ENCODE peak calls at places on chromosomes 4 and X, in six cellular contexts. P is tibial nerve, D is ascending aorta, M is psoas muscle, Q is iPS DF 6.9, H is ovary. I is an unnamed sample.
A peak's percentile ranks its signal among the peaks of the same experiment; 100 is the strongest.

GRCh38 chrX:13506574-13506973 is 62.8 kb upstream of the EGFL6 start:
- DNase-seq in P (no peak), D (no peak), M (peak; percentile 33), Q (no peak), H (peak; percentile 21), I (peak; percentile 6)

GRCh38 chr4:3783691-3784306 is 17.6 kb downstream of the ADRA2C start:
- DNase-seq in P (no peak), D (no peak), M (no peak), Q (no peak), H (no peak), I (no peak)

GRCh38 chr4:38184404-38184803 is 224.2 kb downstream of the PTTG2 start:
- DNase-seq in P (no peak), D (no peak), M (no peak), Q (no peak), H (no peak), I (no peak)

GRCh38 chrX:78199851-78200250 is 60.4 kb upstream of the TAF9B start:
- DNase-seq in P (no peak), D (no peak), M (no peak), Q (no peak), H (no peak), I (peak; percentile 2)

GRCh38 chr4:62531250-62531649 is 1331.1 kb downstream of the ADGRL3 start:
- DNase-seq in P (no peak), D (no peak), M (no peak), Q (peak; percentile 13), H (no peak), I (no peak)

GRCh38 chr4:94508841-94509240 is 57.1 kb downstream of the PDLIM5 start:
- DNase-seq in P (no peak), D (no peak), M (no peak), Q (no peak), H (no peak), I (no peak)

GRCh38 chr4:177229331-177229730 is 80.3 kb upstream of the NEIL3 start:
- DNase-seq in P (no peak), D (no peak), M (no peak), Q (no peak), H (no peak), I (no peak)

GRCh38 chr4:82810171-82810570 is 11.6 kb upstream of the SCD5 start:
- DNase-seq in P (no peak), D (no peak), M (no peak), Q (no peak), H (no peak), I (no peak)

GRCh38 chrX:45035071-45035470 is 162.1 kb downstream of the KDM6A start:
- DNase-seq in P (no peak), D (no peak), M (no peak), Q (no peak), H (no peak), I (no peak)

DNA sequence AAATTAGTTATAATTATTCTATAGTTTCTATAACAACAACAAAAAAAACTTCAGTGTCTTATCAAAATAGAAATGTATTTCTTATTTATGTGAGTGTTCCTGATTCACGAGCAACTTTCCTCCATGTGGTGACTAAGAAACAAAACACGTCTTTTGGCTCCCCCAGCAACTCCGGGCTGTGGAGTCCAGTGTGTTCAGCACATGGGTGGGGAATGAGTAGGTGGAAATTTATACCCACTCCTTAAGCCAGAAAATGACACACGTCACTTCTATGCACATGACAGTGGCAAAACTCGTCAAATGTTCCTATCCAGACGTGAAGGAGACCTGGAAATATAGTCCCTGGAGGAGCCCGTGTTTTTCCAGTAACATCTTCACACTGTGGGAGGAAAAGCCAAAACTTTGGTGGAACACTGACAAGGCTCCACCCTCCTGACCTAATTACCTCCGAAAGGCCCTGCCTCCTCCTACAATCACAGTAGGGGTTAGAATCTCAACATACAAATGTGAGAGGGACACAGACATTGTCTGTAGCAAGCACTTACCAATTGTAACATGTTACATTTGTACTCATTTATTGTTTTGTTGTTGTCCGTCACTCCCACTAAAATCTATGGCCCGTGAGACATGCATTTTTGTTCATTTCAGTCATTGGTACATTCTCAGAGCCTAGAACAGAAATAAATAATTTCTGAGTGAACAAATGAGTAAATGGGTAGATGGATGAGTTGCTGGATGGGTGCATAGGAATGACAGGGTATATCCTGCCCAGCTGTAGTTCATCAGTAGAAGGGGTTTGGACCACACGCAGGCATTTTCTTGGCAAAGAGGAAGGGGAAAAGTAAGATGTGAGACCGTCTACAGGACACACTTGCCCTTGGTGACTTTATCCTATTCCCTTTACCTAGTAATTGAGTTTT is 605.8 kb upstream of the TENM3 start:
- DNase-seq in P (no peak), D (no peak), M (no peak), Q (no peak), H (no peak), I (no peak)
- H3K4me1 ChIP-seq in P (no peaks in the 10 kb centered on the region), D (no peaks in the 10 kb centered on the region), M (no peaks in the 10 kb centered on the region), Q (no peaks in the 10 kb centered on the region), H (no peaks in the 10 kb centered on the region), I (no peaks in the 10 kb centered on the region)

GRCh38 chr4:125104616-125105015 is 210.1 kb upstream of the FAT4 start:
- DNase-seq in P (no peak), D (no peak), M (no peak), Q (no peak), H (no peak), I (no peak)

GRCh38 chr4:125105561-125105960 is 209.2 kb upstream of the FAT4 start:
- DNase-seq in P (no peak), D (no peak), M (no peak), Q (no peak), H (no peak), I (no peak)

GRCh38 chr4:125097729-125098128 is 217.0 kb upstream of the FAT4 start:
- DNase-seq in P (no peak), D (no peak), M (no peak), Q (no peak), H (no peak), I (no peak)

GRCh38 chr4:125096662-125097061 is 218.1 kb upstream of the FAT4 start:
- DNase-seq in P (no peak), D (no peak), M (no peak), Q (no peak), H (no peak), I (no peak)

DNA sequence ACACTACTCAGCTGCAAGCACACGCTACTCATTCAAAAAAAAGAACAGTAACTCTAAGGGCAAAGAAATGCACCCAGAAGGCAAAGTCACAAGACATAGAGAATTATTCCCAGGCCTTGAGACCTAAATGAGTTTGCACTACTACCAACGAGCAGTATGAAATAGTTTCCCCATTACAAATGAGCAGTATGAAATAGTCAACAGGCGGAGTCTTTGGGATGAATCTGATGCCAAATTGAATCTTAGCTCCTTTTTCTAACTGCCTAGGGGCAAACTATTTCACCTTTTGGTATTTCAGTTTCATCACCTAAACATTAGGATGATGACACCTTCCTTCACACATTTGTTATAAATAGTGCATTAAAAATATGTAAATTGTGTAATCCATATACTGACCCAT is 213.0 kb upstream of the FAT4 start:
- DNase-seq in P (no peak), D (no peak), M (no peak), Q (no peak), H (no peak), I (no peak)
- H3K4me1 ChIP-seq in P (no peaks in the 10 kb centered on the region), D (no peaks in the 10 kb centered on the region), M (no peaks in the 10 kb centered on the region), Q (no peaks in the 10 kb centered on the region), H (no peaks in the 10 kb centered on the region), I (peaks cover 4% of the 10 kb centered on the region)

DNA sequence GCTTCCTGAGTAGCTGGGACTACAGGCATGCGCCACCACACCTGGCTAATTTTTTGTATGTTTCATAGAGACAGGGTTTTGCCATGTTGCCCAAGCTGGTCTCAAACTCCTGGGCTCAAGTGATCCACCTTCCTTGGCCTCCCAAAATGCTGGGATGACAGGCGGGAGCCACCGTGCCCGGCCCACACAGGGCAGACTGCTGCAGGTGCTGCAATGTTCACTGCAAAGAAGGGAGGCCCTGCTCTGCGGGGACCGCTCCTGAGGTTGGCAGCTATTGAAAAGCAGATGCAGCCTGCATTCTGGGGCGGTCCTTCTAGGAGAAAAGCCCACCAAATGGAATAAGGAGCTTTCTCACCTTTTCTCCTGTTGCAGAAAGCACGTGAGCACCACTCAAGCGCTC is 5.0 kb downstream of the ARSD start:
- DNase-seq in P (no peak), D (no peak), M (no peak), Q (no peak), H (no peak), I (no peak)
- H3K4me1 ChIP-seq in P (no peaks in the 10 kb centered on the region), D (no peaks in the 10 kb centered on the region), M (no peaks in the 10 kb centered on the region), Q (no peaks in the 10 kb centered on the region), H (no peaks in the 10 kb centered on the region), I (no peaks in the 10 kb centered on the region)

DNA sequence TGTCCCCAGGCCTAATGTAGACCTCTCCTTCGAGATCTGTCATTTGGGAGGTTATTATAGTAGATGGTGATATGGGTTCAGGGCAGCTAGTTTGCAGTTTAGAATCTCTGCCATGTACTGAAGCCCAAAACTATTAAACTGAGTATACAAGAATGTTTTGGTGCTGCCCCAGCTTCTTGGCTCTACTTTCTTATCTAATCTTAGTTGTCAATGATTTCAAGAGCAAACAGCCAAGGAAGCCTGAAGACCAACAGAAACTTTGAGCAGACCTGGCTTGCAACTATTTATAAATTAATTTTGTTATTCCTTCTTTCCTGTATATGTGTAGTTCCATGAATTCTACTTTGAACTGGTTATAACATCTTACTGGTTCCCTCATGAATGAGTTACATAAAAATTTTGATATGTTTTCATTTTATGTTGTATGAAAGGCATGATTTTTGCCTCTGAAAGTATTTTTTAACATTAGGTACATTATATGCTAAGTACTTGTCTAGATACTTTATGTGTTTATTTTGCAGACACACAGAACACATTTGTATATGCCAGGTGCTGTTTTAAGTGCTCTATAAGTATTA is 2.0 kb upstream of the MGST2 start:
- DNase-seq in P (no peak), D (no peak), M (no peak), Q (no peak), H (no peak), I (no peak)
- H3K4me1 ChIP-seq in P (no peaks in the 10 kb centered on the region), D (peaks cover 2% of the 10 kb centered on the region), M (peaks cover 23% of the 10 kb centered on the region), Q (no peaks in the 10 kb centered on the region), H (peaks cover 2% of the 10 kb centered on the region), I (peaks cover 11% of the 10 kb centered on the region)

DNA sequence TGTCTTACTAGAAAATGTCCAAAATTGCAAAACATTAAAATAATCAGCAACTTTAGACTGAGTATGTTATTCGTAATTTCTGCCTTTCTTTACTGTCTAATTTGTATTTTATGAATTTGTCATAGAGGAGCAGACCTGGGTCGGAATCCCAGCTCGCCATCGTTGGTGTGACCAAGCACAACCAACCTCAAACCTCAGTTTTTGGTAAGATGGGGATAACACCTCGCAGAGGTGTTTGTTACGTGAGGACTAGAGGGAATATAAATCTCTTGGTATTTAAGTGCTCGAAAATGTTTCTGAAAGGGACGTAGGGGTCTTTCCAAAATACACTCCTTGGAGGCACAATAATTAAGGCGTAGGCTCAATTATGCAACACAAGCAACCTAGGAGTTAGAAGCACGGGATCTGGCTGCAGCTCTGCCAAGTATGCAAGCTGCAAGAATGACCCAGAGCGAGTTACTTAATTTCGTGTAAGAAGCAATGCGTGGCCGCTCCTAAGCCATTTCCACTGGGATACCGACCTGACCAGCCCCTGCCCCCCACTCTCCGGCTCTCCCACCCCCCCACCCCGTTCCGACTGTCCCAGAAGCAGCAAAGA is 602 bp downstream of the ADH5 start:
- DNase-seq in P (peak; percentile 63), D (peak; percentile 88), M (peak; percentile 65), Q (no peak), H (peak; percentile 73), I (peak; percentile 34)
- H3K4me1 ChIP-seq in P (peaks cover 7% of the 10 kb centered on the region), D (no peaks in the 10 kb centered on the region), M (peaks cover 23% of the 10 kb centered on the region), Q (no peaks in the 10 kb centered on the region), H (peaks cover 7% of the 10 kb centered on the region), I (peaks cover 8% of the 10 kb centered on the region)

DNA sequence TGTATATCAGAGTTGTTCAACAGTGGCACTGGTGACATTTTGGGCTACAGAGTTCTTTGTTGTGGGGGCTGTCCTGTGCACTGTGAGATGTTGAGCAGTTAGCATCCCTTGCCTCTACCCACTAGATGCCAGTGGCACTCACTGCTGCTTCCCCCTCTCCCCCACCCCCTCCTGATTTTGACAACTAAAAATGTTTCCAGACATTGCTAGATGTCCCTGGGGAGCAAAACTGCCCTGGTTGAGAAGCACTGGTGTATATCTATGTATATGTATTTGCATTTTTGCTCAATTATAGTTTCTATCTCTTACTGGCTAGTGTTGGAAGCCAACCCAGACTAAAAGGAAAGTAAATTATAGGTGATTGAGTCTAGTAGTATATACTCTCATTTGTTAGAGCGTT is 2.4 kb downstream of the TMEM131L start:
- DNase-seq in P (no peak), D (no peak), M (no peak), Q (no peak), H (no peak), I (no peak)
- H3K4me1 ChIP-seq in P (peaks cover 17% of the 10 kb centered on the region), D (peaks cover 3% of the 10 kb centered on the region), M (peaks cover 71% of the 10 kb centered on the region), Q (peaks cover 1% of the 10 kb centered on the region), H (peaks cover 3% of the 10 kb centered on the region), I (peaks cover 27% of the 10 kb centered on the region)